ENCODE peak calls at places on chromosomes 11 and 22, in eight cellular contexts. One of them, this sample, is unnamed.

GRCh38 chr11:3166268-3167142 is 1.4 kb upstream of the OSBPL5 start:
- DNase-seq in AG09309: no peak
- DNase-seq in A549: no peak
- DNase-seq in mammary epithelial cell: no peak
- DNase-seq in NCI-H774: no peak
- DNase-seq in activated CD4-positive, alpha-beta T cell treated with anti-CD3 and anti-CD28 coated beads, Interleukin-2, amount 10 ng/mL, durations not matched to agents 7 days and 5 days: no peak
- DNase-seq in Panc1: no peak
- DNase-seq in HL-60: no peak
- DNase-seq in this sample: no peak

GRCh38 chr11:18005376-18006129 is 7.3 kb downstream of the SERGEF start:
- DNase-seq in AG09309: no peak
- DNase-seq in A549: no peak
- DNase-seq in mammary epithelial cell: no peak
- DNase-seq in NCI-H774: no peak
- DNase-seq in activated CD4-positive, alpha-beta T cell treated with anti-CD3 and anti-CD28 coated beads, Interleukin-2, amount 10 ng/mL, durations not matched to agents 7 days and 5 days: no peak
- DNase-seq in Panc1: no peak
- DNase-seq in HL-60: peak; percentile 37
- DNase-seq in this sample: no peak

GRCh38 chr22:44351685-44352377 is 39.1 kb upstream of the SHISAL1 start:
- DNase-seq in AG09309: peak; percentile 80
- DNase-seq in A549: peak; percentile 38
- DNase-seq in mammary epithelial cell: peak; percentile 92
- DNase-seq in NCI-H774: no peak
- DNase-seq in activated CD4-positive, alpha-beta T cell treated with anti-CD3 and anti-CD28 coated beads, Interleukin-2, amount 10 ng/mL, durations not matched to agents 7 days and 5 days: peak; percentile 15
- DNase-seq in Panc1: no peak
- DNase-seq in HL-60: peak; percentile 7
- DNase-seq in this sample: no peak

GRCh38 chr11:83611616-83612015 is 325.4 kb upstream of the CCDC90B start:
- DNase-seq in AG09309: no peak
- DNase-seq in A549: no peak
- DNase-seq in mammary epithelial cell: no peak
- DNase-seq in NCI-H774: peak; percentile 82
- DNase-seq in activated CD4-positive, alpha-beta T cell treated with anti-CD3 and anti-CD28 coated beads, Interleukin-2, amount 10 ng/mL, durations not matched to agents 7 days and 5 days: no peak
- DNase-seq in Panc1: no peak
- DNase-seq in HL-60: no peak
- DNase-seq in this sample: no peak

GRCh38 chr11:3089236-3090061 is 32.2 kb upstream of the CARS1 start:
- DNase-seq in AG09309: no peak
- DNase-seq in A549: no peak
- DNase-seq in mammary epithelial cell: no peak
- DNase-seq in NCI-H774: no peak
- DNase-seq in activated CD4-positive, alpha-beta T cell treated with anti-CD3 and anti-CD28 coated beads, Interleukin-2, amount 10 ng/mL, durations not matched to agents 7 days and 5 days: no peak
- DNase-seq in Panc1: no peak
- DNase-seq in HL-60: no peak
- DNase-seq in this sample: no peak

GRCh38 chr11:57321996-57322880 is 2.5 kb downstream of the TNKS1BP1 start:
- DNase-seq in AG09309: peak; percentile 95
- DNase-seq in A549: peak; percentile 99
- DNase-seq in mammary epithelial cell: peak; percentile 97
- DNase-seq in NCI-H774: no peak
- DNase-seq in activated CD4-positive, alpha-beta T cell treated with anti-CD3 and anti-CD28 coated beads, Interleukin-2, amount 10 ng/mL, durations not matched to agents 7 days and 5 days: no peak
- DNase-seq in Panc1: no peak
- DNase-seq in HL-60: no peak
- DNase-seq in this sample: peak; percentile 31

GRCh38 chr22:38238519-38239051 is 34.2 kb downstream of the TMEM184B start:
- DNase-seq in AG09309: no peak
- DNase-seq in A549: no peak
- DNase-seq in mammary epithelial cell: no peak
- DNase-seq in NCI-H774: no peak
- DNase-seq in activated CD4-positive, alpha-beta T cell treated with anti-CD3 and anti-CD28 coated beads, Interleukin-2, amount 10 ng/mL, durations not matched to agents 7 days and 5 days: no peak
- DNase-seq in Panc1: no peak
- DNase-seq in HL-60: no peak
- DNase-seq in this sample: no peak

GRCh38 chr22:24460418-24461089 is 33.2 kb downstream of the ADORA2A start:
- DNase-seq in AG09309: no peak
- DNase-seq in A549: no peak
- DNase-seq in mammary epithelial cell: no peak
- DNase-seq in NCI-H774: no peak
- DNase-seq in activated CD4-positive, alpha-beta T cell treated with anti-CD3 and anti-CD28 coated beads, Interleukin-2, amount 10 ng/mL, durations not matched to agents 7 days and 5 days: no peak
- DNase-seq in Panc1: no peak
- DNase-seq in HL-60: no peak
- DNase-seq in this sample: no peak

GRCh38 chr22:46737976-46738641 is at the start of gene CERK:
- DNase-seq in AG09309: no peak
- DNase-seq in A549: peak; percentile 41
- DNase-seq in mammary epithelial cell: no peak
- DNase-seq in NCI-H774: peak; percentile 14
- DNase-seq in activated CD4-positive, alpha-beta T cell treated with anti-CD3 and anti-CD28 coated beads, Interleukin-2, amount 10 ng/mL, durations not matched to agents 7 days and 5 days: peak; percentile 72
- DNase-seq in Panc1: no peak
- DNase-seq in HL-60: peak; percentile 67
- DNase-seq in this sample: peak; percentile 31

GRCh38 chr11:134724779-134725140 is 312.7 kb upstream of the B3GAT1 start:
- DNase-seq in AG09309: no peak
- DNase-seq in A549: no peak
- DNase-seq in mammary epithelial cell: no peak
- DNase-seq in NCI-H774: no peak
- DNase-seq in activated CD4-positive, alpha-beta T cell treated with anti-CD3 and anti-CD28 coated beads, Interleukin-2, amount 10 ng/mL, durations not matched to agents 7 days and 5 days: no peak
- DNase-seq in Panc1: no peak
- DNase-seq in HL-60: no peak
- DNase-seq in this sample: no peak

This sample was measured in KBM-7.